ENCODE peak calls at places on chromosome 20, in nine cellular contexts. One of them, this sample, is unnamed.

GRCh38 chr20:39849664-39850063 is 839.4 kb downstream of the MAFB start:
- DNase-seq in HCT116: no peak
- DNase-seq in head of caudate nucleus: peak; percentile 54
- DNase-seq in stimulated activated naive CD8-positive, alpha-beta T cell treated with anti-CD3 and anti-CD28 coated beads, Interleukin-15, amount 100 ng/mL, for 72 hours: no peak
- DNase-seq in neuronal stem cell: no peak
- DNase-seq in NCI-H1092: peak; percentile 69
- DNase-seq in Kasumi-1: no peak
- DNase-seq in sigmoid colon: peak; percentile 89
- DNase-seq in cerebellar nuclear complex: no peak
- DNase-seq in this sample: peak; percentile 45

GRCh38 chr20:62316331-62317166 is 13.8 kb downstream of the ADRM1 start:
- DNase-seq in head of caudate nucleus: no peak
- DNase-seq in sigmoid colon: no peak
- DNase-seq in cerebellar nuclear complex: peak; percentile 18
- DNase-seq in HCT116: no peak
- DNase-seq in Kasumi-1: no peak
- DNase-seq in neuronal stem cell: no peak
- DNase-seq in stimulated activated naive CD8-positive, alpha-beta T cell treated with anti-CD3 and anti-CD28 coated beads, Interleukin-15, amount 100 ng/mL, for 72 hours: no peak
- DNase-seq in NCI-H1092: no peak
- DNase-seq in this sample: no peak

GRCh38 chr20:61422636-61423425 is 170.8 kb downstream of the CDH4 start:
- DNase-seq in HCT116: no peak
- DNase-seq in stimulated activated naive CD8-positive, alpha-beta T cell treated with anti-CD3 and anti-CD28 coated beads, Interleukin-15, amount 100 ng/mL, for 72 hours: no peak
- DNase-seq in sigmoid colon: peak; percentile 33
- DNase-seq in head of caudate nucleus: no peak
- DNase-seq in cerebellar nuclear complex: no peak
- DNase-seq in neuronal stem cell: no peak
- DNase-seq in Kasumi-1: no peak
- DNase-seq in NCI-H1092: no peak
- DNase-seq in this sample: no peak

GRCh38 chr20:7650481-7650880 is 289.8 kb downstream of the HAO1 start:
- DNase-seq in sigmoid colon: no peak
- DNase-seq in head of caudate nucleus: no peak
- DNase-seq in NCI-H1092: no peak
- DNase-seq in stimulated activated naive CD8-positive, alpha-beta T cell treated with anti-CD3 and anti-CD28 coated beads, Interleukin-15, amount 100 ng/mL, for 72 hours: no peak
- DNase-seq in neuronal stem cell: no peak
- DNase-seq in cerebellar nuclear complex: no peak
- DNase-seq in Kasumi-1: no peak
- DNase-seq in HCT116: no peak
- DNase-seq in this sample: no peak

GRCh38 chr20:32749914-32750637 is 6.8 kb upstream of the COMMD7 start:
- DNase-seq in stimulated activated naive CD8-positive, alpha-beta T cell treated with anti-CD3 and anti-CD28 coated beads, Interleukin-15, amount 100 ng/mL, for 72 hours: no peak
- DNase-seq in HCT116: no peak
- DNase-seq in NCI-H1092: no peak
- DNase-seq in Kasumi-1: no peak
- DNase-seq in sigmoid colon: no peak
- DNase-seq in cerebellar nuclear complex: no peak
- DNase-seq in head of caudate nucleus: no peak
- DNase-seq in neuronal stem cell: no peak
- DNase-seq in this sample: no peak

GRCh38 chr20:49846206-49846807 is 33.7 kb downstream of the SLC9A8 start:
- DNase-seq in head of caudate nucleus: no peak
- DNase-seq in Kasumi-1: peak; percentile 81
- DNase-seq in HCT116: peak; percentile 16
- DNase-seq in sigmoid colon: no peak
- DNase-seq in NCI-H1092: peak; percentile 30
- DNase-seq in stimulated activated naive CD8-positive, alpha-beta T cell treated with anti-CD3 and anti-CD28 coated beads, Interleukin-15, amount 100 ng/mL, for 72 hours: peak; percentile 39
- DNase-seq in cerebellar nuclear complex: no peak
- DNase-seq in neuronal stem cell: peak; percentile 49
- DNase-seq in this sample: peak; percentile 92

GRCh38 chr20:33862709-33863403 is 51.7 kb downstream of the CHMP4B start:
- DNase-seq in NCI-H1092: peak; percentile 15
- DNase-seq in Kasumi-1: peak; percentile 21
- DNase-seq in sigmoid colon: peak; percentile 77
- DNase-seq in HCT116: no peak
- DNase-seq in stimulated activated naive CD8-positive, alpha-beta T cell treated with anti-CD3 and anti-CD28 coated beads, Interleukin-15, amount 100 ng/mL, for 72 hours: peak; percentile 44
- DNase-seq in cerebellar nuclear complex: no peak
- DNase-seq in neuronal stem cell: peak; percentile 59
- DNase-seq in head of caudate nucleus: peak; percentile 44
- DNase-seq in this sample: peak; percentile 92

GRCh38 chr20:56628873-56629463 is at the start of gene TFAP2C:
- DNase-seq in head of caudate nucleus: no peak
- DNase-seq in neuronal stem cell: peak; percentile 61
- DNase-seq in cerebellar nuclear complex: no peak
- DNase-seq in stimulated activated naive CD8-positive, alpha-beta T cell treated with anti-CD3 and anti-CD28 coated beads, Interleukin-15, amount 100 ng/mL, for 72 hours: peak; percentile 51
- DNase-seq in Kasumi-1: no peak
- DNase-seq in NCI-H1092: no peak
- DNase-seq in HCT116: peak; percentile 54
- DNase-seq in sigmoid colon: peak; percentile 89
- DNase-seq in this sample: peak; percentile 98

GRCh38 chr20:3911956-3912355 is 22.8 kb downstream of the PANK2 start:
- DNase-seq in sigmoid colon: no peak
- DNase-seq in stimulated activated naive CD8-positive, alpha-beta T cell treated with anti-CD3 and anti-CD28 coated beads, Interleukin-15, amount 100 ng/mL, for 72 hours: no peak
- DNase-seq in Kasumi-1: no peak
- DNase-seq in NCI-H1092: no peak
- DNase-seq in HCT116: no peak
- DNase-seq in cerebellar nuclear complex: no peak
- DNase-seq in neuronal stem cell: no peak
- DNase-seq in head of caudate nucleus: no peak
- DNase-seq in this sample: no peak

GRCh38 chr20:63337786-63338420 is 23.2 kb downstream of the CHRNA4 start:
- DNase-seq in neuronal stem cell: no peak
- DNase-seq in NCI-H1092: no peak
- DNase-seq in Kasumi-1: no peak
- DNase-seq in stimulated activated naive CD8-positive, alpha-beta T cell treated with anti-CD3 and anti-CD28 coated beads, Interleukin-15, amount 100 ng/mL, for 72 hours: no peak
- DNase-seq in HCT116: no peak
- DNase-seq in head of caudate nucleus: no peak
- DNase-seq in sigmoid colon: no peak
- DNase-seq in cerebellar nuclear complex: no peak
- DNase-seq in this sample: no peak

GRCh38 chr20:52410182-52410647 is 218.6 kb upstream of the ZFP64 start:
- DNase-seq in neuronal stem cell: no peak
- DNase-seq in stimulated activated naive CD8-positive, alpha-beta T cell treated with anti-CD3 and anti-CD28 coated beads, Interleukin-15, amount 100 ng/mL, for 72 hours: peak; percentile 45
- DNase-seq in cerebellar nuclear complex: no peak
- DNase-seq in sigmoid colon: no peak
- DNase-seq in head of caudate nucleus: no peak
- DNase-seq in HCT116: no peak
- DNase-seq in NCI-H1092: no peak
- DNase-seq in Kasumi-1: no peak
- DNase-seq in this sample: no peak

GRCh38 chr20:13638162-13638495 is 603 bp downstream of the TASP1 start:
- DNase-seq in stimulated activated naive CD8-positive, alpha-beta T cell treated with anti-CD3 and anti-CD28 coated beads, Interleukin-15, amount 100 ng/mL, for 72 hours: no peak
- DNase-seq in NCI-H1092: no peak
- DNase-seq in neuronal stem cell: no peak
- DNase-seq in sigmoid colon: no peak
- DNase-seq in cerebellar nuclear complex: no peak
- DNase-seq in HCT116: no peak
- DNase-seq in Kasumi-1: no peak
- DNase-seq in head of caudate nucleus: no peak
- DNase-seq in this sample: peak; percentile 29

GRCh38 chr20:37886851-37887297 is 16.1 kb upstream of the VSTM2L start:
- DNase-seq in HCT116: no peak
- DNase-seq in head of caudate nucleus: no peak
- DNase-seq in cerebellar nuclear complex: no peak
- DNase-seq in NCI-H1092: no peak
- DNase-seq in Kasumi-1: no peak
- DNase-seq in sigmoid colon: no peak
- DNase-seq in neuronal stem cell: no peak
- DNase-seq in stimulated activated naive CD8-positive, alpha-beta T cell treated with anti-CD3 and anti-CD28 coated beads, Interleukin-15, amount 100 ng/mL, for 72 hours: no peak
- DNase-seq in this sample: no peak

GRCh38 chr20:45308078-45308778 is at the start of gene MATN4:
- DNase-seq in cerebellar nuclear complex: no peak
- DNase-seq in sigmoid colon: no peak
- DNase-seq in neuronal stem cell: no peak
- DNase-seq in Kasumi-1: no peak
- DNase-seq in NCI-H1092: no peak
- DNase-seq in stimulated activated naive CD8-positive, alpha-beta T cell treated with anti-CD3 and anti-CD28 coated beads, Interleukin-15, amount 100 ng/mL, for 72 hours: no peak
- DNase-seq in HCT116: no peak
- DNase-seq in head of caudate nucleus: no peak
- DNase-seq in this sample: no peak

GRCh38 chr20:9507544-9508239 is 6.7 kb upstream of the LAMP5 start:
- DNase-seq in cerebellar nuclear complex: no peak
- DNase-seq in HCT116: no peak
- DNase-seq in head of caudate nucleus: no peak
- DNase-seq in stimulated activated naive CD8-positive, alpha-beta T cell treated with anti-CD3 and anti-CD28 coated beads, Interleukin-15, amount 100 ng/mL, for 72 hours: no peak
- DNase-seq in NCI-H1092: no peak
- DNase-seq in sigmoid colon: no peak
- DNase-seq in neuronal stem cell: no peak
- DNase-seq in Kasumi-1: no peak
- DNase-seq in this sample: no peak

GRCh38 chr20:58010666-58011065 is 217.8 kb downstream of the ANKRD60 start:
- DNase-seq in HCT116: no peak
- DNase-seq in stimulated activated naive CD8-positive, alpha-beta T cell treated with anti-CD3 and anti-CD28 coated beads, Interleukin-15, amount 100 ng/mL, for 72 hours: no peak
- DNase-seq in head of caudate nucleus: no peak
- DNase-seq in Kasumi-1: no peak
- DNase-seq in neuronal stem cell: no peak
- DNase-seq in sigmoid colon: no peak
- DNase-seq in NCI-H1092: no peak
- DNase-seq in cerebellar nuclear complex: no peak
- DNase-seq in this sample: no peak

GRCh38 chr20:5195655-5196054 is 68.8 kb downstream of the CDS2 start:
- DNase-seq in Kasumi-1: no peak
- DNase-seq in NCI-H1092: no peak
- DNase-seq in neuronal stem cell: no peak
- DNase-seq in sigmoid colon: no peak
- DNase-seq in HCT116: no peak
- DNase-seq in head of caudate nucleus: no peak
- DNase-seq in stimulated activated naive CD8-positive, alpha-beta T cell treated with anti-CD3 and anti-CD28 coated beads, Interleukin-15, amount 100 ng/mL, for 72 hours: no peak
- DNase-seq in cerebellar nuclear complex: no peak
- DNase-seq in this sample: no peak

GRCh38 chr20:1417273-1417672 is 24.4 kb upstream of the FKBP1A start:
- DNase-seq in NCI-H1092: no peak
- DNase-seq in sigmoid colon: no peak
- DNase-seq in cerebellar nuclear complex: no peak
- DNase-seq in Kasumi-1: no peak
- DNase-seq in neuronal stem cell: no peak
- DNase-seq in head of caudate nucleus: no peak
- DNase-seq in HCT116: peak; percentile 38
- DNase-seq in stimulated activated naive CD8-positive, alpha-beta T cell treated with anti-CD3 and anti-CD28 coated beads, Interleukin-15, amount 100 ng/mL, for 72 hours: no peak
- DNase-seq in this sample: peak; percentile 49

GRCh38 chr20:37359331-37359730 is 13.4 kb downstream of the SRC start:
- DNase-seq in sigmoid colon: peak; percentile 55
- DNase-seq in NCI-H1092: no peak
- DNase-seq in neuronal stem cell: no peak
- DNase-seq in stimulated activated naive CD8-positive, alpha-beta T cell treated with anti-CD3 and anti-CD28 coated beads, Interleukin-15, amount 100 ng/mL, for 72 hours: no peak
- DNase-seq in cerebellar nuclear complex: no peak
- DNase-seq in head of caudate nucleus: no peak
- DNase-seq in Kasumi-1: no peak
- DNase-seq in HCT116: no peak
- DNase-seq in this sample: no peak

GRCh38 chr20:62723351-62723750 is 14.7 kb downstream of the NTSR1 start:
- DNase-seq in HCT116: no peak
- DNase-seq in stimulated activated naive CD8-positive, alpha-beta T cell treated with anti-CD3 and anti-CD28 coated beads, Interleukin-15, amount 100 ng/mL, for 72 hours: no peak
- DNase-seq in Kasumi-1: no peak
- DNase-seq in head of caudate nucleus: no peak
- DNase-seq in neuronal stem cell: no peak
- DNase-seq in sigmoid colon: peak; percentile 96
- DNase-seq in NCI-H1092: peak; percentile 18
- DNase-seq in cerebellar nuclear complex: no peak
- DNase-seq in this sample: peak; percentile 83

GRCh38 chr20:63628246-63628975 is 1.5 kb upstream of the GMEB2 start:
- DNase-seq in head of caudate nucleus: peak; percentile 43
- DNase-seq in HCT116: peak; percentile 75
- DNase-seq in neuronal stem cell: no peak
- DNase-seq in NCI-H1092: peak; percentile 56
- DNase-seq in Kasumi-1: peak; percentile 88
- DNase-seq in stimulated activated naive CD8-positive, alpha-beta T cell treated with anti-CD3 and anti-CD28 coated beads, Interleukin-15, amount 100 ng/mL, for 72 hours: peak; percentile 77
- DNase-seq in cerebellar nuclear complex: no peak
- DNase-seq in sigmoid colon: peak; percentile 74
- DNase-seq in this sample: peak; percentile 81

GRCh38 chr20:43900496-43900895 is 14.2 kb upstream of the TOX2 start:
- DNase-seq in cerebellar nuclear complex: no peak
- DNase-seq in neuronal stem cell: no peak
- DNase-seq in stimulated activated naive CD8-positive, alpha-beta T cell treated with anti-CD3 and anti-CD28 coated beads, Interleukin-15, amount 100 ng/mL, for 72 hours: no peak
- DNase-seq in Kasumi-1: no peak
- DNase-seq in HCT116: no peak
- DNase-seq in head of caudate nucleus: no peak
- DNase-seq in sigmoid colon: no peak
- DNase-seq in NCI-H1092: no peak
- DNase-seq in this sample: no peak

GRCh38 chr20:16528078-16528477 is 45.2 kb downstream of the KIF16B start:
- DNase-seq in Kasumi-1: no peak
- DNase-seq in HCT116: peak; percentile 81
- DNase-seq in neuronal stem cell: no peak
- DNase-seq in sigmoid colon: no peak
- DNase-seq in stimulated activated naive CD8-positive, alpha-beta T cell treated with anti-CD3 and anti-CD28 coated beads, Interleukin-15, amount 100 ng/mL, for 72 hours: no peak
- DNase-seq in NCI-H1092: no peak
- DNase-seq in head of caudate nucleus: no peak
- DNase-seq in cerebellar nuclear complex: no peak
- DNase-seq in this sample: peak; percentile 38

GRCh38 chr20:16125810-16126209 is 447.4 kb downstream of the KIF16B start:
- DNase-seq in sigmoid colon: no peak
- DNase-seq in head of caudate nucleus: no peak
- DNase-seq in Kasumi-1: no peak
- DNase-seq in stimulated activated naive CD8-positive, alpha-beta T cell treated with anti-CD3 and anti-CD28 coated beads, Interleukin-15, amount 100 ng/mL, for 72 hours: no peak
- DNase-seq in NCI-H1092: no peak
- DNase-seq in neuronal stem cell: no peak
- DNase-seq in HCT116: no peak
- DNase-seq in cerebellar nuclear complex: no peak
- DNase-seq in this sample: no peak

GRCh38 chr20:49583669-49584417 is 15.9 kb upstream of the PTGIS start:
- DNase-seq in stimulated activated naive CD8-positive, alpha-beta T cell treated with anti-CD3 and anti-CD28 coated beads, Interleukin-15, amount 100 ng/mL, for 72 hours: no peak
- DNase-seq in Kasumi-1: no peak
- DNase-seq in HCT116: no peak
- DNase-seq in cerebellar nuclear complex: peak; percentile 11
- DNase-seq in head of caudate nucleus: no peak
- DNase-seq in neuronal stem cell: no peak
- DNase-seq in sigmoid colon: peak; percentile 95
- DNase-seq in NCI-H1092: peak; percentile 80
- DNase-seq in this sample: no peak

GRCh38 chr20:53047203-53047602 is 75.0 kb downstream of the TSHZ2 start:
- DNase-seq in NCI-H1092: no peak
- DNase-seq in head of caudate nucleus: no peak
- DNase-seq in stimulated activated naive CD8-positive, alpha-beta T cell treated with anti-CD3 and anti-CD28 coated beads, Interleukin-15, amount 100 ng/mL, for 72 hours: no peak
- DNase-seq in HCT116: no peak
- DNase-seq in Kasumi-1: no peak
- DNase-seq in cerebellar nuclear complex: no peak
- DNase-seq in sigmoid colon: no peak
- DNase-seq in neuronal stem cell: no peak
- DNase-seq in this sample: no peak

GRCh38 chr20:54212226-54212625 is 4.3 kb downstream of the PFDN4 start:
- DNase-seq in Kasumi-1: no peak
- DNase-seq in head of caudate nucleus: no peak
- DNase-seq in sigmoid colon: no peak
- DNase-seq in neuronal stem cell: no peak
- DNase-seq in cerebellar nuclear complex: no peak
- DNase-seq in HCT116: no peak
- DNase-seq in stimulated activated naive CD8-positive, alpha-beta T cell treated with anti-CD3 and anti-CD28 coated beads, Interleukin-15, amount 100 ng/mL, for 72 hours: no peak
- DNase-seq in NCI-H1092: no peak
- DNase-seq in this sample: no peak

GRCh38 chr20:46945465-46945864 is 50.8 kb downstream of the EYA2 start:
- DNase-seq in cerebellar nuclear complex: no peak
- DNase-seq in sigmoid colon: peak; percentile 46
- DNase-seq in head of caudate nucleus: no peak
- DNase-seq in neuronal stem cell: no peak
- DNase-seq in NCI-H1092: no peak
- DNase-seq in HCT116: no peak
- DNase-seq in Kasumi-1: no peak
- DNase-seq in stimulated activated naive CD8-positive, alpha-beta T cell treated with anti-CD3 and anti-CD28 coated beads, Interleukin-15, amount 100 ng/mL, for 72 hours: no peak
- DNase-seq in this sample: no peak

GRCh38 chr20:45426621-45427020 is 10.7 kb downstream of the PIGT start:
- DNase-seq in Kasumi-1: no peak
- DNase-seq in head of caudate nucleus: peak; percentile 71
- DNase-seq in cerebellar nuclear complex: no peak
- DNase-seq in stimulated activated naive CD8-positive, alpha-beta T cell treated with anti-CD3 and anti-CD28 coated beads, Interleukin-15, amount 100 ng/mL, for 72 hours: no peak
- DNase-seq in NCI-H1092: no peak
- DNase-seq in sigmoid colon: no peak
- DNase-seq in HCT116: no peak
- DNase-seq in neuronal stem cell: no peak
- DNase-seq in this sample: no peak

GRCh38 chr20:24954151-24954550 is 5.1 kb downstream of the CST7 start:
- DNase-seq in HCT116: no peak
- DNase-seq in cerebellar nuclear complex: no peak
- DNase-seq in neuronal stem cell: no peak
- DNase-seq in NCI-H1092: no peak
- DNase-seq in stimulated activated naive CD8-positive, alpha-beta T cell treated with anti-CD3 and anti-CD28 coated beads, Interleukin-15, amount 100 ng/mL, for 72 hours: no peak
- DNase-seq in head of caudate nucleus: no peak
- DNase-seq in sigmoid colon: peak; percentile 58
- DNase-seq in Kasumi-1: no peak
- DNase-seq in this sample: no peak

GRCh38 chr20:58018590-58018989 is 209.9 kb downstream of the ANKRD60 start:
- DNase-seq in stimulated activated naive CD8-positive, alpha-beta T cell treated with anti-CD3 and anti-CD28 coated beads, Interleukin-15, amount 100 ng/mL, for 72 hours: no peak
- DNase-seq in head of caudate nucleus: no peak
- DNase-seq in cerebellar nuclear complex: no peak
- DNase-seq in NCI-H1092: no peak
- DNase-seq in HCT116: no peak
- DNase-seq in Kasumi-1: no peak
- DNase-seq in neuronal stem cell: no peak
- DNase-seq in sigmoid colon: no peak
- DNase-seq in this sample: no peak

This sample was measured in HTR-8/SVneo.